ENCODE peak calls at places on chromosomes 5 and 9, in six cellular contexts. One of them, this sample, is unnamed.

GRCh38 chr9:88874391-88874790 is 116.9 kb upstream of the S1PR3 start:
- DNase-seq in SK-MEL-5: peak; percentile 18
- DNase-seq in GM06990: no peak
- DNase-seq in ovary: no peak
- DNase-seq in pancreas: no peak
- DNase-seq in MM.1S: no peak
- DNase-seq in this sample: peak; percentile 22

GRCh38 chr9:72444436-72444835 is 77.0 kb upstream of the TMC1 start:
- DNase-seq in SK-MEL-5: no peak
- DNase-seq in GM06990: no peak
- DNase-seq in ovary: no peak
- DNase-seq in pancreas: no peak
- DNase-seq in MM.1S: no peak
- DNase-seq in this sample: no peak

GRCh38 chr9:86632537-86632936 is 278.3 kb upstream of the TUT7 start:
- DNase-seq in SK-MEL-5: no peak
- DNase-seq in GM06990: no peak
- DNase-seq in ovary: no peak
- DNase-seq in pancreas: no peak
- DNase-seq in MM.1S: no peak
- DNase-seq in this sample: no peak

GRCh38 chr5:154385236-154385512 is 60.6 kb upstream of the SAP30L start:
- DNase-seq in SK-MEL-5: no peak
- DNase-seq in GM06990: peak; percentile 31
- DNase-seq in ovary: no peak
- DNase-seq in pancreas: no peak
- DNase-seq in MM.1S: no peak
- DNase-seq in this sample: no peak

GRCh38 chr9:122091682-122092592 is 1.2 kb downstream of the TTLL11 start:
- DNase-seq in SK-MEL-5: no peak
- DNase-seq in GM06990: no peak
- DNase-seq in ovary: no peak
- DNase-seq in pancreas: no peak
- DNase-seq in MM.1S: no peak
- DNase-seq in this sample: no peak

GRCh38 chr5:34555699-34556513 is 100.2 kb upstream of the RAI14 start:
- DNase-seq in SK-MEL-5: no peak
- DNase-seq in GM06990: no peak
- DNase-seq in ovary: no peak
- DNase-seq in pancreas: no peak
- DNase-seq in MM.1S: no peak
- DNase-seq in this sample: no peak

GRCh38 chr9:93828331-93829097 is 126.6 kb downstream of the BARX1 start:
- DNase-seq in SK-MEL-5: no peak
- DNase-seq in GM06990: no peak
- DNase-seq in ovary: no peak
- DNase-seq in pancreas: peak; percentile 31
- DNase-seq in MM.1S: no peak
- DNase-seq in this sample: no peak

GRCh38 chr5:137753227-137753985 is 757 bp downstream of the HNRNPA0 start:
- DNase-seq in SK-MEL-5: peak; percentile 6
- DNase-seq in GM06990: no peak
- DNase-seq in ovary: peak; percentile 28
- DNase-seq in pancreas: peak; percentile 80
- DNase-seq in MM.1S: peak; percentile 45
- DNase-seq in this sample: peak; percentile 57

GRCh38 chr5:116343961-116344360 is 230.7 kb downstream of the SEMA6A start:
- DNase-seq in SK-MEL-5: no peak
- DNase-seq in GM06990: no peak
- DNase-seq in ovary: no peak
- DNase-seq in pancreas: no peak
- DNase-seq in MM.1S: no peak
- DNase-seq in this sample: no peak

GRCh38 chr5:157562111-157562581 is 13.4 kb downstream of the ADAM19 start:
- DNase-seq in SK-MEL-5: no peak
- DNase-seq in GM06990: no peak
- DNase-seq in ovary: no peak
- DNase-seq in pancreas: no peak
- DNase-seq in MM.1S: no peak
- DNase-seq in this sample: no peak

GRCh38 chr9:81832571-81833285 is 95.5 kb upstream of the SPATA31D4 start:
- DNase-seq in SK-MEL-5: peak; percentile 98
- DNase-seq in GM06990: no peak
- DNase-seq in ovary: no peak
- DNase-seq in pancreas: no peak
- DNase-seq in MM.1S: no peak
- DNase-seq in this sample: no peak

GRCh38 chr5:58871648-58872242 is 288.9 kb downstream of the RAB3C start:
- DNase-seq in SK-MEL-5: peak; percentile 72
- DNase-seq in GM06990: no peak
- DNase-seq in ovary: no peak
- DNase-seq in pancreas: no peak
- DNase-seq in MM.1S: peak; percentile 56
- DNase-seq in this sample: peak; percentile 72

GRCh38 chr5:67246546-67246945 is 49.9 kb upstream of the CD180 start:
- DNase-seq in SK-MEL-5: no peak
- DNase-seq in GM06990: no peak
- DNase-seq in ovary: no peak
- DNase-seq in pancreas: no peak
- DNase-seq in MM.1S: no peak
- DNase-seq in this sample: no peak

GRCh38 chr5:40689442-40689841 is 9.7 kb downstream of the PTGER4 start:
- DNase-seq in SK-MEL-5: peak; percentile 35
- DNase-seq in GM06990: no peak
- DNase-seq in ovary: no peak
- DNase-seq in pancreas: no peak
- DNase-seq in MM.1S: no peak
- DNase-seq in this sample: peak; percentile 48

GRCh38 chr9:121708768-121709488 is 57.5 kb downstream of the DAB2IP start:
- DNase-seq in SK-MEL-5: peak; percentile 29
- DNase-seq in GM06990: no peak
- DNase-seq in ovary: no peak
- DNase-seq in pancreas: no peak
- DNase-seq in MM.1S: no peak
- DNase-seq in this sample: no peak

GRCh38 chr9:15461056-15461455 is 38.4 kb downstream of the SNAPC3 start:
- DNase-seq in SK-MEL-5: no peak
- DNase-seq in GM06990: no peak
- DNase-seq in ovary: no peak
- DNase-seq in pancreas: no peak
- DNase-seq in MM.1S: no peak
- DNase-seq in this sample: no peak

GRCh38 chr9:112387115-112387514 is 7.2 kb downstream of the HSDL2 start:
- DNase-seq in SK-MEL-5: no peak
- DNase-seq in GM06990: no peak
- DNase-seq in ovary: no peak
- DNase-seq in pancreas: no peak
- DNase-seq in MM.1S: no peak
- DNase-seq in this sample: no peak

GRCh38 chr5:147437161-147437596 is 72.7 kb downstream of the DPYSL3 start:
- DNase-seq in SK-MEL-5: no peak
- DNase-seq in GM06990: no peak
- DNase-seq in ovary: no peak
- DNase-seq in pancreas: no peak
- DNase-seq in MM.1S: no peak
- DNase-seq in this sample: peak; percentile 2

GRCh38 chr5:123358304-123358703 is 64.9 kb downstream of the CEP120 start:
- DNase-seq in SK-MEL-5: no peak
- DNase-seq in GM06990: no peak
- DNase-seq in ovary: no peak
- DNase-seq in pancreas: no peak
- DNase-seq in MM.1S: no peak
- DNase-seq in this sample: no peak

GRCh38 chr5:81238460-81238859 is 5.3 kb downstream of the CKMT2 start:
- DNase-seq in SK-MEL-5: no peak
- DNase-seq in GM06990: no peak
- DNase-seq in ovary: no peak
- DNase-seq in pancreas: no peak
- DNase-seq in MM.1S: no peak
- DNase-seq in this sample: no peak

GRCh38 chr5:88602584-88602983 is 280.4 kb downstream of the MEF2C start:
- DNase-seq in SK-MEL-5: peak; percentile 11
- DNase-seq in GM06990: no peak
- DNase-seq in ovary: no peak
- DNase-seq in pancreas: no peak
- DNase-seq in MM.1S: peak; percentile 31
- DNase-seq in this sample: peak; percentile 54

GRCh38 chr5:79929095-79929494 is 62.0 kb downstream of the MTX3 start:
- DNase-seq in SK-MEL-5: no peak
- DNase-seq in GM06990: no peak
- DNase-seq in ovary: no peak
- DNase-seq in pancreas: no peak
- DNase-seq in MM.1S: no peak
- DNase-seq in this sample: no peak

GRCh38 chr5:140214831-140215230 is 39.8 kb downstream of the CYSTM1 start:
- DNase-seq in SK-MEL-5: peak; percentile 60
- DNase-seq in GM06990: no peak
- DNase-seq in ovary: no peak
- DNase-seq in pancreas: peak; percentile 73
- DNase-seq in MM.1S: peak; percentile 85
- DNase-seq in this sample: peak; percentile 89

GRCh38 chr9:128150594-128151342 is 1.5 kb downstream of the LCN2 start:
- DNase-seq in SK-MEL-5: peak; percentile 26
- DNase-seq in GM06990: no peak
- DNase-seq in ovary: no peak
- DNase-seq in pancreas: peak; percentile 55
- DNase-seq in MM.1S: peak; percentile 19
- DNase-seq in this sample: no peak

GRCh38 chr9:122318284-122318683 is 52.5 kb upstream of the PTGS1 start:
- DNase-seq in SK-MEL-5: no peak
- DNase-seq in GM06990: no peak
- DNase-seq in ovary: no peak
- DNase-seq in pancreas: no peak
- DNase-seq in MM.1S: no peak
- DNase-seq in this sample: no peak

GRCh38 chr9:8070779-8071444 is 271.3 kb upstream of the DMAC1 start:
- DNase-seq in SK-MEL-5: no peak
- DNase-seq in GM06990: no peak
- DNase-seq in ovary: no peak
- DNase-seq in pancreas: no peak
- DNase-seq in MM.1S: no peak
- DNase-seq in this sample: no peak

GRCh38 chr5:6321078-6321477 is 57.3 kb downstream of the MED10 start:
- DNase-seq in SK-MEL-5: no peak
- DNase-seq in GM06990: no peak
- DNase-seq in ovary: no peak
- DNase-seq in pancreas: no peak
- DNase-seq in MM.1S: no peak
- DNase-seq in this sample: no peak

GRCh38 chr9:72048850-72049249 is 11.6 kb downstream of the C9orf57 start:
- DNase-seq in SK-MEL-5: no peak
- DNase-seq in GM06990: no peak
- DNase-seq in ovary: no peak
- DNase-seq in pancreas: no peak
- DNase-seq in MM.1S: no peak
- DNase-seq in this sample: no peak

GRCh38 chr5:59123595-59124561 is 541.0 kb downstream of the RAB3C start:
- DNase-seq in SK-MEL-5: peak; percentile 26
- DNase-seq in GM06990: no peak
- DNase-seq in ovary: no peak
- DNase-seq in pancreas: no peak
- DNase-seq in MM.1S: peak; percentile 65
- DNase-seq in this sample: peak; percentile 57

GRCh38 chr5:53568868-53569267 is 8.4 kb downstream of the NDUFS4 start:
- DNase-seq in SK-MEL-5: no peak
- DNase-seq in GM06990: no peak
- DNase-seq in ovary: no peak
- DNase-seq in pancreas: no peak
- DNase-seq in MM.1S: no peak
- DNase-seq in this sample: peak; percentile 52

GRCh38 chr5:131264453-131265200 is 774 bp downstream of the CDC42SE2 start:
- DNase-seq in SK-MEL-5: peak; percentile 15
- DNase-seq in GM06990: peak; percentile 65
- DNase-seq in ovary: peak; percentile 27
- DNase-seq in pancreas: peak; percentile 71
- DNase-seq in MM.1S: peak; percentile 66
- DNase-seq in this sample: peak; percentile 75

GRCh38 chr5:6886866-6887265 is 173.6 kb downstream of the TENT4A start:
- DNase-seq in SK-MEL-5: no peak
- DNase-seq in GM06990: peak; percentile 8
- DNase-seq in ovary: no peak
- DNase-seq in pancreas: no peak
- DNase-seq in MM.1S: no peak
- DNase-seq in this sample: peak; percentile 3

GRCh38 chr9:127130661-127131538 is 8.5 kb upstream of the ANGPTL2 start:
- DNase-seq in SK-MEL-5: no peak
- DNase-seq in GM06990: no peak
- DNase-seq in ovary: peak; percentile 63
- DNase-seq in pancreas: no peak
- DNase-seq in MM.1S: no peak
- DNase-seq in this sample: peak; percentile 3

GRCh38 chr9:96061293-96061987 is 185.9 kb downstream of the ERCC6L2 start:
- DNase-seq in SK-MEL-5: peak; percentile 80
- DNase-seq in GM06990: no peak
- DNase-seq in ovary: no peak
- DNase-seq in pancreas: no peak
- DNase-seq in MM.1S: no peak
- DNase-seq in this sample: peak; percentile 69

GRCh38 chr5:178808886-178809285 is 50.9 kb upstream of the ZNF354B start:
- DNase-seq in SK-MEL-5: no peak
- DNase-seq in GM06990: no peak
- DNase-seq in ovary: no peak
- DNase-seq in pancreas: no peak
- DNase-seq in MM.1S: no peak
- DNase-seq in this sample: no peak

GRCh38 chr5:153360860-153361259 is 129.6 kb upstream of the GRIA1 start:
- DNase-seq in SK-MEL-5: no peak
- DNase-seq in GM06990: no peak
- DNase-seq in ovary: no peak
- DNase-seq in pancreas: no peak
- DNase-seq in MM.1S: no peak
- DNase-seq in this sample: no peak

GRCh38 chr5:113170707-113171106 is 194.1 kb downstream of the DCP2 start:
- DNase-seq in SK-MEL-5: no peak
- DNase-seq in GM06990: no peak
- DNase-seq in ovary: no peak
- DNase-seq in pancreas: no peak
- DNase-seq in MM.1S: no peak
- DNase-seq in this sample: no peak

GRCh38 chr9:9917400-9917799 is 695.4 kb downstream of the PTPRD start:
- DNase-seq in SK-MEL-5: no peak
- DNase-seq in GM06990: no peak
- DNase-seq in ovary: no peak
- DNase-seq in pancreas: no peak
- DNase-seq in MM.1S: no peak
- DNase-seq in this sample: no peak

This sample was measured in OCI-M1.